ENCODE peak calls at places on chromosomes 7 and 10, in ten cellular contexts. One of them, this sample, is unnamed.
A peak's percentile ranks its signal among the peaks of the same experiment; 100 is the strongest.

GRCh38 chr7:29278362-29279070 is 83.9 kb downstream of the CHN2 start:
- DNase-seq in transverse colon: no peak
- DNase-seq in stomach: no peak
- DNase-seq in HepG2: no peak
- DNase-seq in H1: peak; percentile 35
- DNase-seq in A549: no peak
- DNase-seq in upper lobe of left lung: no peak
- DNase-seq in esophagus muscularis mucosa: no peak
- DNase-seq in K562: no peak
- DNase-seq in SK-N-SH: no peak
- DNase-seq in this sample: no peak

GRCh38 chr10:34656676-34657075 is 158.4 kb downstream of the PARD3 start:
- DNase-seq in transverse colon: no peak
- DNase-seq in stomach: no peak
- DNase-seq in HepG2: no peak
- DNase-seq in H1: no peak
- DNase-seq in A549: no peak
- DNase-seq in upper lobe of left lung: no peak
- DNase-seq in esophagus muscularis mucosa: peak; percentile 8
- DNase-seq in K562: no peak
- DNase-seq in SK-N-SH: no peak
- DNase-seq in this sample: no peak

GRCh38 chr7:70695804-70696104 is 436.2 kb upstream of the GALNT17 start:
- DNase-seq in transverse colon: no peak
- DNase-seq in stomach: no peak
- DNase-seq in HepG2: no peak
- DNase-seq in H1: no peak
- DNase-seq in A549: no peak
- DNase-seq in upper lobe of left lung: no peak
- DNase-seq in esophagus muscularis mucosa: no peak
- DNase-seq in K562: no peak
- DNase-seq in SK-N-SH: peak; percentile 56
- DNase-seq in this sample: no peak

GRCh38 chr10:90138844-90139243 is 437.5 kb downstream of the KIF20B start:
- DNase-seq in transverse colon: no peak
- DNase-seq in stomach: no peak
- DNase-seq in HepG2: peak; percentile 4
- DNase-seq in H1: no peak
- DNase-seq in A549: no peak
- DNase-seq in upper lobe of left lung: no peak
- DNase-seq in esophagus muscularis mucosa: no peak
- DNase-seq in K562: peak; percentile 4
- DNase-seq in SK-N-SH: no peak
- DNase-seq in this sample: no peak

GRCh38 chr10:19832624-19833507 is 16.6 kb downstream of the PLXDC2 start:
- DNase-seq in transverse colon: no peak
- DNase-seq in stomach: no peak
- DNase-seq in HepG2: no peak
- DNase-seq in H1: no peak
- DNase-seq in A549: no peak
- DNase-seq in upper lobe of left lung: no peak
- DNase-seq in esophagus muscularis mucosa: no peak
- DNase-seq in K562: no peak
- DNase-seq in SK-N-SH: no peak
- DNase-seq in this sample: no peak

GRCh38 chr7:73941836-73942551 is 81.0 kb downstream of the TMEM270 start:
- DNase-seq in transverse colon: no peak
- DNase-seq in stomach: no peak
- DNase-seq in HepG2: peak; percentile 5
- DNase-seq in H1: no peak
- DNase-seq in A549: peak; percentile 65
- DNase-seq in upper lobe of left lung: no peak
- DNase-seq in esophagus muscularis mucosa: no peak
- DNase-seq in K562: no peak
- DNase-seq in SK-N-SH: no peak
- DNase-seq in this sample: no peak

GRCh38 chr7:7820409-7820808 is 102.0 kb upstream of the RPA3 start:
- DNase-seq in transverse colon: no peak
- DNase-seq in stomach: no peak
- DNase-seq in HepG2: no peak
- DNase-seq in H1: no peak
- DNase-seq in A549: no peak
- DNase-seq in upper lobe of left lung: no peak
- DNase-seq in esophagus muscularis mucosa: no peak
- DNase-seq in K562: no peak
- DNase-seq in SK-N-SH: no peak
- DNase-seq in this sample: no peak

GRCh38 chr10:120584786-120585185 is 127.8 kb downstream of the PLPP4 start:
- DNase-seq in transverse colon: no peak
- DNase-seq in stomach: no peak
- DNase-seq in HepG2: no peak
- DNase-seq in H1: no peak
- DNase-seq in A549: no peak
- DNase-seq in upper lobe of left lung: no peak
- DNase-seq in esophagus muscularis mucosa: no peak
- DNase-seq in K562: no peak
- DNase-seq in SK-N-SH: no peak
- DNase-seq in this sample: no peak

GRCh38 chr10:72667207-72667864 is 24.6 kb upstream of the MCU start:
- DNase-seq in transverse colon: no peak
- DNase-seq in stomach: no peak
- DNase-seq in HepG2: no peak
- DNase-seq in H1: no peak
- DNase-seq in A549: no peak
- DNase-seq in upper lobe of left lung: no peak
- DNase-seq in esophagus muscularis mucosa: no peak
- DNase-seq in K562: no peak
- DNase-seq in SK-N-SH: no peak
- DNase-seq in this sample: no peak

GRCh38 chr10:72661436-72661835 is 30.5 kb upstream of the MCU start:
- DNase-seq in transverse colon: no peak
- DNase-seq in stomach: no peak
- DNase-seq in HepG2: no peak
- DNase-seq in H1: no peak
- DNase-seq in A549: no peak
- DNase-seq in upper lobe of left lung: no peak
- DNase-seq in esophagus muscularis mucosa: no peak
- DNase-seq in K562: no peak
- DNase-seq in SK-N-SH: no peak
- DNase-seq in this sample: no peak

GRCh38 chr10:72660220-72660619 is 31.7 kb upstream of the MCU start:
- DNase-seq in transverse colon: no peak
- DNase-seq in stomach: no peak
- DNase-seq in HepG2: no peak
- DNase-seq in H1: no peak
- DNase-seq in A549: no peak
- DNase-seq in upper lobe of left lung: no peak
- DNase-seq in esophagus muscularis mucosa: no peak
- DNase-seq in K562: no peak
- DNase-seq in SK-N-SH: no peak
- DNase-seq in this sample: no peak

GRCh38 chr10:72663971-72664370 is 28.0 kb upstream of the MCU start:
- DNase-seq in transverse colon: no peak
- DNase-seq in stomach: no peak
- DNase-seq in HepG2: no peak
- DNase-seq in H1: no peak
- DNase-seq in A549: no peak
- DNase-seq in upper lobe of left lung: no peak
- DNase-seq in esophagus muscularis mucosa: no peak
- DNase-seq in K562: no peak
- DNase-seq in SK-N-SH: no peak
- DNase-seq in this sample: no peak

GRCh38 chr10:72665925-72666324 is 26.0 kb upstream of the MCU start:
- DNase-seq in transverse colon: no peak
- DNase-seq in stomach: no peak
- DNase-seq in HepG2: no peak
- DNase-seq in H1: no peak
- DNase-seq in A549: no peak
- DNase-seq in upper lobe of left lung: no peak
- DNase-seq in esophagus muscularis mucosa: no peak
- DNase-seq in K562: no peak
- DNase-seq in SK-N-SH: no peak
- DNase-seq in this sample: no peak
- TF ChIP-seq EP300 in transverse colon: no peak
- TF ChIP-seq EP300 in stomach: no peak
- TF ChIP-seq EP300 in HepG2: no peak
- TF ChIP-seq EP300 in H1: no peak
- TF ChIP-seq EP300 in A549: no peak
- TF ChIP-seq EP300 in upper lobe of left lung: no peak
- TF ChIP-seq EP300 in esophagus muscularis mucosa: no peak
- TF ChIP-seq EP300 in K562: no peak
- TF ChIP-seq EP300 in SK-N-SH: no peak
- TF ChIP-seq EP300 in this sample: no peak

GRCh38 chr7:120993575-120994191 is 5.2 kb downstream of the CPED1 start:
- DNase-seq in transverse colon: no peak
- DNase-seq in stomach: no peak
- DNase-seq in HepG2: no peak
- DNase-seq in H1: no peak
- DNase-seq in A549: no peak
- DNase-seq in upper lobe of left lung: no peak
- DNase-seq in esophagus muscularis mucosa: no peak
- DNase-seq in K562: no peak
- DNase-seq in SK-N-SH: no peak
- DNase-seq in this sample: no peak

GRCh38 chr7:120991133-120991532 is 2.6 kb downstream of the CPED1 start:
- DNase-seq in transverse colon: no peak
- DNase-seq in stomach: no peak
- DNase-seq in HepG2: no peak
- DNase-seq in H1: no peak
- DNase-seq in A549: no peak
- DNase-seq in upper lobe of left lung: no peak
- DNase-seq in esophagus muscularis mucosa: no peak
- DNase-seq in K562: no peak
- DNase-seq in SK-N-SH: no peak
- DNase-seq in this sample: no peak

GRCh38 chr7:120993011-120993574 is 4.6 kb downstream of the CPED1 start:
- DNase-seq in transverse colon: no peak
- DNase-seq in stomach: no peak
- DNase-seq in HepG2: no peak
- DNase-seq in H1: no peak
- DNase-seq in A549: no peak
- DNase-seq in upper lobe of left lung: no peak
- DNase-seq in esophagus muscularis mucosa: no peak
- DNase-seq in K562: no peak
- DNase-seq in SK-N-SH: no peak
- DNase-seq in this sample: no peak

GRCh38 chr7:120991570-120991969 is 3.1 kb downstream of the CPED1 start:
- DNase-seq in transverse colon: no peak
- DNase-seq in stomach: no peak
- DNase-seq in HepG2: no peak
- DNase-seq in H1: no peak
- DNase-seq in A549: no peak
- DNase-seq in upper lobe of left lung: no peak
- DNase-seq in esophagus muscularis mucosa: no peak
- DNase-seq in K562: no peak
- DNase-seq in SK-N-SH: no peak
- DNase-seq in this sample: no peak

DNA sequence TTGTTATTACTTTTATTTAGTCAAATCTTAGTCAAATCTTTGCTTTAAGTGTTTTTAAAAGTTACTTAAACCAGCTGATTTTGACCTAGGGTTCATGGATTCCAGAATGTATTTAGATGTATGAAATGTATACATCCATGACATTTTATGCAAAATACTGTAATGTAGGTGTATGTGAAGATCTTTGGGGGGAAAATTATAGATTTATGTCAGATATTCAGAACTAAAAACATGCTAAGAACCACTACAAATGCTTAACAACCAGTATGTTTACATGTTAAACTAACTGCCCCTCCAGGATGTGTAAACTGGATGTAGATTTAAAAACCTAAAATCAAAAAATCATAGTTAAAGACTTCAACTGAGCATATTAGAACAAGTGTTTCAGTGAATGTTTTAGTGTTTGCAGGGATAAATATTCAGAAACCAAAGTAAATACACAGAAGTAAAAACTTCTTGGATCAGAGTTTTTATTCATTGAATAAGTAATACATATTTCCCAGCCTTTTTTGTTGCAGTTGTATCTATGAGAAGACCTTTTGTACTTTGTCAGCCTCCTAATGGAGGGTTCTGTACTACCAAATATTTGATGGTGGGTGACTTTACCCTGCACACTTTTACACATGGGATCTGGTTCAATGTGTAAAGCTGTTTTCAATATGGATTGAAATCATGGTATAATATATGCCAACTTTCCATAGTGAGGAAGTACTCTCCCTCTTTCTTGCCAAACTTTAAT is 3.9 kb downstream of the CPED1 start:
- DNase-seq in transverse colon: no peak
- DNase-seq in stomach: no peak
- DNase-seq in HepG2: no peak
- DNase-seq in H1: no peak
- DNase-seq in A549: no peak
- DNase-seq in upper lobe of left lung: no peak
- DNase-seq in esophagus muscularis mucosa: no peak
- DNase-seq in K562: no peak
- DNase-seq in SK-N-SH: no peak
- DNase-seq in this sample: no peak
- H3K4me3 ChIP-seq in transverse colon: no peak overlapping the region
- H3K4me3 ChIP-seq in stomach: no peak overlapping the region
- H3K4me3 ChIP-seq in HepG2: no peak overlapping the region
- H3K4me3 ChIP-seq in H1: no peak overlapping the region
- H3K4me3 ChIP-seq in A549: no peak overlapping the region
- H3K4me3 ChIP-seq in upper lobe of left lung: no peak overlapping the region
- H3K4me3 ChIP-seq in esophagus muscularis mucosa: peak overlapping the region; percentile 56
- H3K4me3 ChIP-seq in K562: peak overlapping the region; percentile 63
- H3K4me3 ChIP-seq in SK-N-SH: no peak overlapping the region
- H3K4me3 ChIP-seq in this sample: no peak overlapping the region

GRCh38 chr10:130895172-130895571 is 416.3 kb downstream of the TCERG1L start:
- DNase-seq in transverse colon: no peak
- DNase-seq in stomach: no peak
- DNase-seq in HepG2: no peak
- DNase-seq in H1: no peak
- DNase-seq in A549: no peak
- DNase-seq in upper lobe of left lung: no peak
- DNase-seq in esophagus muscularis mucosa: no peak
- DNase-seq in K562: no peak
- DNase-seq in SK-N-SH: no peak
- DNase-seq in this sample: no peak
- H3K9me3 ChIP-seq in transverse colon: no peaks in the 10 kb centered on the region
- H3K9me3 ChIP-seq in stomach: no peaks in the 10 kb centered on the region
- H3K9me3 ChIP-seq in HepG2: no peaks in the 10 kb centered on the region
- H3K9me3 ChIP-seq in H1: no peaks in the 10 kb centered on the region
- H3K9me3 ChIP-seq in A549: no peaks in the 10 kb centered on the region
- H3K9me3 ChIP-seq in upper lobe of left lung: no peaks in the 10 kb centered on the region
- H3K9me3 ChIP-seq in esophagus muscularis mucosa: no peaks in the 10 kb centered on the region
- H3K9me3 ChIP-seq in K562: no peaks in the 10 kb centered on the region
- H3K9me3 ChIP-seq in SK-N-SH: no peaks in the 10 kb centered on the region
- H3K9me3 ChIP-seq in this sample: no peaks in the 10 kb centered on the region

DNA sequence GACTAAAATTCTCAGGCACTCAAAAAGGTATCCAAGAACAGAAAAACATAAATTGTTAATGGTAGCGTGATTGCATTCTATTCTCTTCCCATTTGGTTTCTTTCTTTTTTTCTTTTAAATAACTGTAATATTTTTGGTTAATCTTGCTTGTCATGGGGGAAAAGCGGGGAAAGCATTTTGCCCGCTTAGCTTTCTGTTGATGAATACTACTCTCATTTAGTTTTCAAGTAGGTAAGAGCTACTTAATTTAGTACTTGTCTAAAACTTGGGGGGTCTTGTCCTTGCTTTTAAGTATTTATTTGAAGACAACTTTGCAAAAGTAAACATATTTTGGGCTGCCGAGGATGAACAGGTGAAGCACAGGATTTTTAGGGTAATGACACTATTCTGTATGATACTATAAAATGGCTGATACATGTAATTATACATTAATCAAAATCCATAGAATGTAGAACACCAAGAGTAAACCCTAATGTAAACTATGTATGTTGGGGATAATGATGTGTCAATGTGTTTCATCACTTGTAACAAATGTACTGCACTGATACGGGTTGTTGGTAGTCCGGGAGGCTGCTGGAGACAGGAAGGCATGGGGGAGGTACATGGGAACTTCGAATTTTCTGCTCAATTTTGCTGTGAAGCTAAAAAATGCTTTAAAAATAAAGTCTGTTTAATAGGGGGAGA is 1.7 kb downstream of the TES start:
- DNase-seq in transverse colon: no peak
- DNase-seq in stomach: no peak
- DNase-seq in HepG2: no peak
- DNase-seq in H1: no peak
- DNase-seq in A549: no peak
- DNase-seq in upper lobe of left lung: no peak
- DNase-seq in esophagus muscularis mucosa: no peak
- DNase-seq in K562: no peak
- DNase-seq in SK-N-SH: no peak
- DNase-seq in this sample: no peak
- TF ChIP-seq EP300 in transverse colon: no peak
- TF ChIP-seq EP300 in stomach: no peak
- TF ChIP-seq EP300 in HepG2: no peak
- TF ChIP-seq EP300 in H1: no peak
- TF ChIP-seq EP300 in A549: no peak
- TF ChIP-seq EP300 in upper lobe of left lung: no peak
- TF ChIP-seq EP300 in esophagus muscularis mucosa: no peak
- TF ChIP-seq EP300 in K562: peak; percentile 90
- TF ChIP-seq EP300 in SK-N-SH: no peak
- TF ChIP-seq EP300 in this sample: no peak

This sample was measured in tibial nerve.